ENCODE peak calls at places on chromosome 1, in nine cellular contexts. R, O, J, G, P, E, B, I and F are unnamed samples.

GRCh38 chr1:204885288-204885711 is 14.6 kb downstream of the NFASC start:
- DNase-seq in G (no peak), R (peak; percentile 38), I (no peak), O (peak; percentile 46), J (no peak), P (no peak), B (peak; percentile 86), E (no peak), F (peak; percentile 73)

GRCh38 chr1:10057305-10057704 is 24.5 kb downstream of the UBE4B start:
- DNase-seq in I (no peak), R (peak; percentile 7), B (peak; percentile 55), E (no peak), J (no peak), O (no peak), G (no peak), P (peak; percentile 48), F (no peak)

GRCh38 chr1:41835488-41835887 is 83.2 kb downstream of the HIVEP3 start:
- DNase-seq in E (no peak), G (no peak), J (no peak), I (no peak), R (no peak), B (no peak), O (no peak), P (no peak), F (no peak)

GRCh38 chr1:164320780-164321683 is 238.0 kb upstream of the PBX1 start:
- DNase-seq in P (peak; percentile 35), I (no peak), J (no peak), E (no peak), O (peak; percentile 16), G (no peak), B (peak; percentile 53), R (peak; percentile 4), F (no peak)

GRCh38 chr1:13725714-13726175 is 25.8 kb downstream of the PRDM2 start:
- DNase-seq in G (peak; percentile 77), I (peak; percentile 42), B (peak; percentile 37), O (no peak), E (no peak), R (no peak), J (no peak), P (peak; percentile 59), F (peak; percentile 38)

GRCh38 chr1:10628685-10629084 is 153.9 kb downstream of the PEX14 start:
- DNase-seq in J (no peak), R (no peak), I (no peak), O (no peak), E (no peak), P (peak; percentile 52), G (no peak), B (peak; percentile 58), F (no peak)

GRCh38 chr1:181791721-181792120 is 269.8 kb downstream of the ZNF648 start:
- DNase-seq in E (no peak), R (no peak), B (no peak), I (no peak), G (no peak), O (peak; percentile 81), J (no peak), P (no peak), F (no peak)

GRCh38 chr1:205530116-205530515 is 25.6 kb downstream of the CDK18 start:
- DNase-seq in B (no peak), G (no peak), R (no peak), E (no peak), P (no peak), I (no peak), J (no peak), O (no peak), F (no peak)

GRCh38 chr1:36879613-36880012 is 154.7 kb downstream of the GRIK3 start:
- DNase-seq in J (no peak), O (no peak), I (no peak), P (no peak), R (no peak), G (no peak), B (no peak), E (no peak), F (no peak)

GRCh38 chr1:14699596-14699995 is 101.1 kb downstream of the KAZN start:
- DNase-seq in P (no peak), B (no peak), J (no peak), G (no peak), E (no peak), R (no peak), O (no peak), I (no peak), F (no peak)